ENCODE peak calls at places on chromosomes 13 and 19, in ten cellular contexts. X is right atrium auricular region; Z is CD8-positive, alpha-beta T cell; H is IMR-90; A is endodermal cell; L is adrenal gland; W is cardiac muscle cell; F is left ventricle myocardium inferior; D is brain microvascular endothelial cell; S is GM23338. O is an unnamed sample. For H3K36me3 and H3K27me3, the result is how much of the 10 kb centered on the place peaks cover.

GRCh38 chr19:3365447-3366103 is 808 bp upstream of the NFIC start:
- DNase-seq in X (peak), Z (no peak), H (peak), A (no peak), L (peak), W (no peak), F (peak), D (no peak), S (no peak), O (no peak)

GRCh38 chr19:42548545-42548944 is 20.3 kb upstream of the CEACAM1 start:
- DNase-seq in X (no peak), Z (no peak), H (no peak), A (no peak), L (no peak), W (no peak), F (no peak), D (no peak), S (no peak), O (no peak)

GRCh38 chr19:16042533-16043085 is 33.7 kb upstream of the TPM4 start:
- DNase-seq in X (no peak), Z (no peak), H (peak), A (no peak), L (no peak), W (no peak), F (no peak), D (peak), S (no peak), O (no peak)

GRCh38 chr19:38017504-38018150 is 110.6 kb downstream of the SIPA1L3 start:
- DNase-seq in X (no peak), Z (no peak), H (no peak), A (no peak), L (no peak), W (no peak), F (no peak), D (no peak), S (no peak), O (no peak)

GRCh38 chr13:76043882-76044281 is 407.8 kb downstream of the LMO7 start:
- DNase-seq in X (no peak), Z (no peak), H (no peak), A (no peak), L (no peak), W (no peak), F (no peak), D (no peak), S (no peak), O (no peak)

GRCh38 chr13:40352807-40353562 is 313.5 kb downstream of the FOXO1 start:
- DNase-seq in X (peak), Z (no peak), H (no peak), A (peak), L (peak), W (peak), F (no peak), D (no peak), S (no peak), O (no peak)

GRCh38 chr19:411723-412355 is 2.9 kb upstream of the C2CD4C start:
- DNase-seq in X (no peak), Z (no peak), H (no peak), A (peak), L (no peak), W (no peak), F (no peak), D (no peak), S (no peak), O (no peak)

GRCh38 chr19:45817725-45818301 is 2.7 kb upstream of the RSPH6A start:
- DNase-seq in X (no peak), Z (no peak), H (no peak), A (peak), L (peak), W (no peak), F (no peak), D (no peak), S (peak), O (peak)

GRCh38 chr13:51541809-51542258 is 42.4 kb upstream of the WDFY2 start:
- DNase-seq in X (no peak), Z (no peak), H (no peak), A (no peak), L (peak), W (peak), F (peak), D (no peak), S (no peak), O (no peak)

GRCh38 chr13:42883771-42884170 is 102.4 kb downstream of the FAM216B start:
- DNase-seq in X (no peak), Z (no peak), H (peak), A (peak), L (peak), W (peak), F (no peak), D (peak), S (no peak), O (no peak)

GRCh38 chr13:71320452-71320851 is 546.6 kb downstream of the DACH1 start:
- DNase-seq in X (no peak), Z (no peak), H (peak), A (peak), L (no peak), W (peak), F (no peak), D (peak), S (peak), O (no peak)

GRCh38 chr13:105971312-105971711 is 564.1 kb downstream of the EFNB2 start:
- DNase-seq in X (no peak), Z (no peak), H (no peak), A (no peak), L (no peak), W (no peak), F (no peak), D (no peak), S (no peak), O (no peak)

GRCh38 chr13:76879211-76879875 is 6.9 kb downstream of the KCTD12 start:
- DNase-seq in X (peak), Z (peak), H (peak), A (no peak), L (peak), W (no peak), F (peak), D (peak), S (no peak), O (peak)

GRCh38 chr13:32038353-32038752 is 6.8 kb downstream of the FRY start:
- DNase-seq in X (no peak), Z (no peak), H (no peak), A (no peak), L (no peak), W (no peak), F (no peak), D (no peak), S (no peak), O (no peak)

GRCh38 chr13:114151565-114152284 is 19.3 kb upstream of the RASA3 start:
- DNase-seq in X (no peak), Z (no peak), H (no peak), A (peak), L (no peak), W (peak), F (no peak), D (no peak), S (no peak), O (peak)

GRCh38 chr13:59522652-59523051 is 641.1 kb downstream of the DIAPH3 start:
- DNase-seq in X (no peak), Z (no peak), H (no peak), A (no peak), L (no peak), W (no peak), F (no peak), D (no peak), S (no peak), O (no peak)

GRCh38 chr19:33297401-33298145 is 4.8 kb downstream of the CEBPA start:
- DNase-seq in X (no peak), Z (no peak), H (no peak), A (peak), L (no peak), W (no peak), F (no peak), D (no peak), S (no peak), O (no peak)

GRCh38 chr19:936175-936546 is 10.3 kb downstream of the ARID3A start:
- DNase-seq in X (no peak), Z (no peak), H (no peak), A (no peak), L (no peak), W (no peak), F (no peak), D (no peak), S (no peak), O (no peak)

GRCh38 chr13:107099661-107100060 is 531.7 kb upstream of the ARGLU1 start:
- DNase-seq in X (no peak), Z (no peak), H (peak), A (no peak), L (no peak), W (no peak), F (no peak), D (peak), S (no peak), O (no peak)

GRCh38 chr19:13156968-13157882 is 7.0 kb downstream of the IER2 start:
- DNase-seq in X (no peak), Z (no peak), H (no peak), A (no peak), L (no peak), W (no peak), F (no peak), D (no peak), S (no peak), O (no peak)

GRCh38 chr13:39452412-39452811 is 150.6 kb downstream of the LHFPL6 start:
- DNase-seq in X (no peak), Z (no peak), H (no peak), A (no peak), L (no peak), W (peak), F (no peak), D (no peak), S (no peak), O (no peak)

GRCh38 chr13:27396252-27396846 is 28.1 kb upstream of the GTF3A start:
- DNase-seq in X (no peak), Z (no peak), H (no peak), A (no peak), L (no peak), W (no peak), F (no peak), D (no peak), S (no peak), O (no peak)

GRCh38 chr13:42991892-42992584 is at the start of gene EPSTI1:
- DNase-seq in X (peak), Z (peak), H (peak), A (peak), L (peak), W (peak), F (peak), D (peak), S (peak), O (peak)

GRCh38 chr13:30376426-30377311 is 45.6 kb upstream of the UBE2L5 start:
- DNase-seq in X (no peak), Z (peak), H (no peak), A (no peak), L (no peak), W (peak), F (no peak), D (no peak), S (peak), O (peak)

GRCh38 chr19:19111967-19112580 is 26.2 kb downstream of the TMEM161A start:
- DNase-seq in X (no peak), Z (no peak), H (no peak), A (peak), L (no peak), W (no peak), F (no peak), D (no peak), S (no peak), O (no peak)

GRCh38 chr13:101977475-101977874 is 424.4 kb downstream of the FGF14 start:
- DNase-seq in X (no peak), Z (no peak), H (no peak), A (no peak), L (peak), W (no peak), F (no peak), D (no peak), S (no peak), O (no peak)

GRCh38 chr13:44068737-44069136 is 189.0 kb downstream of the LACC1 start:
- DNase-seq in X (no peak), Z (no peak), H (peak), A (no peak), L (no peak), W (no peak), F (no peak), D (peak), S (peak), O (no peak)

GRCh38 chr19:1851581-1852293 is 3.5 kb upstream of the REXO1 start:
- DNase-seq in X (no peak), Z (peak), H (no peak), A (no peak), L (no peak), W (no peak), F (no peak), D (no peak), S (peak), O (peak)

GRCh38 chr19:49570138-49570856 is 10.1 kb downstream of the NOSIP start:
- DNase-seq in X (peak), Z (no peak), H (peak), A (peak), L (peak), W (peak), F (no peak), D (peak), S (peak), O (peak)

GRCh38 chr19:39110263-39110967 is 15.2 kb upstream of the PAK4 start:
- DNase-seq in X (peak), Z (peak), H (no peak), A (peak), L (peak), W (peak), F (peak), D (no peak), S (peak), O (peak)

GRCh38 chr19:1400281-1401137 is 833 bp downstream of the GAMT start:
- DNase-seq in X (no peak), Z (no peak), H (no peak), A (no peak), L (peak), W (peak), F (peak), D (no peak), S (no peak), O (no peak)

GRCh38 chr19:944171-944567 is 18.3 kb downstream of the ARID3A start:
- DNase-seq in X (no peak), Z (no peak), H (no peak), A (no peak), L (peak), W (no peak), F (no peak), D (no peak), S (no peak), O (no peak)

GRCh38 chr19:1492474-1493006 is 1.6 kb downstream of the REEP6 start:
- DNase-seq in X (no peak), Z (no peak), H (no peak), A (no peak), L (peak), W (no peak), F (no peak), D (no peak), S (no peak), O (no peak)

GRCh38 chr13:45228002-45228401 is 27.2 kb upstream of the KCTD4 start:
- DNase-seq in X (no peak), Z (no peak), H (no peak), A (no peak), L (no peak), W (no peak), F (no peak), D (no peak), S (no peak), O (no peak)

GRCh38 chr13:113869263-113869662 is 5.4 kb upstream of the GAS6 start:
- DNase-seq in X (peak), Z (no peak), H (no peak), A (peak), L (no peak), W (no peak), F (no peak), D (no peak), S (no peak), O (no peak)

GRCh38 chr13:49533586-49534269 is 38.0 kb downstream of the PHF11 start:
- DNase-seq in X (no peak), Z (no peak), H (no peak), A (no peak), L (no peak), W (no peak), F (no peak), D (no peak), S (no peak), O (no peak)

GRCh38 chr13:51047434-51048165 is 63.5 kb downstream of the C13orf42 start:
- DNase-seq in X (no peak), Z (no peak), H (no peak), A (peak), L (no peak), W (no peak), F (no peak), D (no peak), S (no peak), O (no peak)

GRCh38 chr13:98721825-98722510 is 30.5 kb downstream of the SLC15A1 start:
- DNase-seq in X (no peak), Z (no peak), H (no peak), A (no peak), L (no peak), W (no peak), F (no peak), D (no peak), S (no peak), O (no peak)

DNA sequence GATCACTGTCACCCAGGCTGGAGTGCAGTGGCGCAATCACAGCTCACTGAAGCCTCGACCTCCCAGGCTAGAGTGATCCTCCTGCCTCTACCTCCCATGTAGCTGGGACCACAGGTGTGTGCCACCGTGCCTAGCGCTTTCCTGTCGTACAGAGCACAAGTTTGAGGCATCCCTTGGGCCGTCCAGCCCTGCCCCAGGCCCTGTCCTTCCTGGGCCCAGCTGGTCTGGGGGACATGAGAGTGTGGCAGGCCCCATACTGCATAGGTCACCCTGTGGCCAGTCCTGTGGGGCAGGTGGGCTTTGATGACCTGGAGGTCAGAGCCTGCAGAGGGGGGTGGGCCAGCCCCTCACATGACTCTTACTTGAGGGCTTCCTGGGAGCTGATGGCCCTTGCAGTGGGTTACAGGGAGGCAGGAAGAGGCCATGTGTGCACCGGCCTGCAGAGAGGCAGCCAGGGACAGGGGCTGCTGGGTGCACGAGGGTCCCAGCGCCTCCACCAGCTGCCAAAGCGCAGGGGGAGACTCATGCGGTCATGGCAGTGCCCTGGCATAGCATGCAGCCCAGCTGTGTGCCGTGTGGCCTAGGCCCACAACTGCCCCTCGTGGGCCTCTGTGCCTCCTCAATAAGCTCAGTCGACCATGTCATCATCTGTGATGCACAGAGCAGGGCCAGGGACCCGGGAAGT is 61.4 kb downstream of the KDM4B start:
- DNase-seq in X (no peak), Z (no peak), H (no peak), A (no peak), L (no peak), W (no peak), F (no peak), D (no peak), S (no peak), O (no peak)
- H3K27ac ChIP-seq in X (no peak), Z (no peak), H (no peak), A (peak), L (no peak), W (peak), F (peak), D (no peak), S (no peak), O (no peak)

GRCh38 chr19:14405380-14405757 is 13.8 kb downstream of the DDX39A start:
- DNase-seq in X (no peak), Z (no peak), H (no peak), A (peak), L (no peak), W (no peak), F (no peak), D (no peak), S (peak), O (no peak)
- H3K36me3 ChIP-seq in X (half or more), Z (half or more), H (under half), A (under half), L (half or more), W (under half), F (half or more), D (half or more), S (under half), O (half or more)

DNA sequence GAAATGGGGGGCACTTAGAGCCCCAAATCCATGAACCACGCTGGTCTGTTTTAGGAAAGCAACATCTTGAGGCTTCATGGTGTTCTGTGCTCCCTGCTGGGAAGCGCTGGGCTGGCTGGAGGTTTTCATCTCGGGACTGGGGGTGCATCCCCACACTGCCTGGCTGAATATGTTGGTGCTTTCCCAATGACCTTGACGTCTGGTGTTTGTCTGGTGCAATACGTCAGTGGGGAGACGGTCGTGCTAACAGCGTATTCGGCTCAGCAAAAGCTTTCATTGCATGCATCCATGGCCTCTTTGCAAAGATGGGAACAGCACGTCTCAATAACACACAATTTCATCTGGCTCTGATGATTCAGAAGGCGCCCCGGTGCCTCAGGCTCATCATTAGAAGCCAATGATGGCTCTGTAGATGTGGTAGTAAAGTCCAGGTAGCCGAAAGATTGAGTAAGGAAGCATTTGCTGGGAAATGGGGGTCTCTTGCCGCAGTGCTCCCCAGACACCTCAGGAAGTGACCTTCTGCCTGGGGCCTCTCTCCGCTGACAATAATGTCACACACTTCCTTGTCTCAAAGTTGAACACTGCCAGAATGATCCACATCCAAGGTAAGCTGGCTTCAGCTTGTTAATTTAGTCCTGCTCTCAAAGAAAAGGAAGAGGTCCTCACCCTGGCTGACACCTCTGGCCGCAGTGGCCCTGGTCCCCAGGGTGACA is 97.7 kb downstream of the ING1 start:
- DNase-seq in X (peak), Z (no peak), H (no peak), A (no peak), L (no peak), W (no peak), F (no peak), D (no peak), S (no peak), O (no peak)
- H3K27me3 ChIP-seq in X (under half), Z (under half), H (under half), A (under half), L (under half), W (under half), F (half or more), D (under half), S (under half), O (under half)

DNA sequence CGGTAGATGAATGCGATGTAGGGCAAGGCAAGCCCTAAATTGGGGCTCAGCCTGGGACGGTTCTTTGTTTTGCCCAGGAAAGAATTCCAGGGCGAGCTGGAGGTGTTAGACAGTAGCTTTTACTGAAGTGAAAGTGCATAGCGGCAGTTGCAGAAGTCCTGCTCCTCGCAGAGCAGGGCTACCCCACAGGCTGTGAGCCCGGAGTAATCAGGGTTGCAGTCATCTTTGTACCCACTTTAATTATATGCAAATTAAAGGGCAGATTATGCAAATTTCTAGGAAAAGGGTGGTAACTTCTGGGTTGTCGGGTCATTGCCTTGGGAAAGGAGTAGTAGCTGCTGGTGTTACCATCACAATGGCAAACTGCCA is 30.5 kb downstream of the VAV1 start:
- DNase-seq in X (no peak), Z (peak), H (no peak), A (no peak), L (no peak), W (no peak), F (no peak), D (no peak), S (peak), O (no peak)
- H3K27ac ChIP-seq in X (no peak), Z (peak), H (no peak), A (no peak), L (no peak), W (no peak), F (peak), D (no peak), S (peak), O (peak)

GRCh38 chr13:73070451-73070850 is 11.6 kb downstream of the KLF5 start:
- DNase-seq in X (no peak), Z (no peak), H (no peak), A (peak), L (no peak), W (no peak), F (no peak), D (no peak), S (no peak), O (no peak)
- H3K36me3 ChIP-seq in X (under half), Z (under half), H (under half), A (half or more), L (under half), W (under half), F (under half), D (under half), S (under half), O (under half)

O was measured in CD8-positive, alpha-beta memory T cell.